ENCODE peak calls at places on chromosome 6, in eight cellular contexts. X, N, M, I, D, B, Q and G are unnamed samples.

GRCh38 chr6:34341481-34341971 is 50.9 kb downstream of the NUDT3 start:
- DNase-seq in X (no peak), N (no peak), M (no peak), I (peak; percentile 64), D (no peak), B (no peak), Q (no peak), G (peak; percentile 16)

GRCh38 chr6:32855467-32856174 is 1.6 kb downstream of the PSMB9 start:
- DNase-seq in X (no peak), N (no peak), M (no peak), I (no peak), D (no peak), B (no peak), Q (no peak), G (no peak)

GRCh38 chr6:33583591-33584155 is 3.6 kb upstream of the BAK1 start:
- DNase-seq in X (no peak), N (peak; percentile 77), M (peak; percentile 65), I (no peak), D (no peak), B (no peak), Q (no peak), G (no peak)

GRCh38 chr6:7673063-7673536 is 52.8 kb upstream of the BMP6 start:
- DNase-seq in X (no peak), N (peak; percentile 75), M (peak; percentile 79), I (no peak), D (peak; percentile 43), B (peak; percentile 73), Q (no peak), G (peak; percentile 79)

GRCh38 chr6:11434565-11435326 is 102.8 kb upstream of the TMEM170B start:
- DNase-seq in X (no peak), N (no peak), M (peak; percentile 22), I (no peak), D (no peak), B (peak; percentile 46), Q (no peak), G (no peak)

GRCh38 chr6:41578714-41579610 is 32.8 kb downstream of the FOXP4 start:
- DNase-seq in X (no peak), N (peak; percentile 81), M (peak; percentile 54), I (no peak), D (no peak), B (peak; percentile 45), Q (no peak), G (no peak)

GRCh38 chr6:43846556-43846955 is 76.5 kb downstream of the VEGFA start:
- DNase-seq in X (no peak), N (no peak), M (no peak), I (no peak), D (no peak), B (no peak), Q (no peak), G (no peak)

GRCh38 chr6:170058878-170059485 is 231.9 kb downstream of the DLL1 start:
- DNase-seq in X (no peak), N (no peak), M (no peak), I (no peak), D (peak; percentile 1), B (no peak), Q (no peak), G (no peak)

GRCh38 chr6:22145823-22146379 is 150.9 kb downstream of the PRL start:
- DNase-seq in X (no peak), N (peak; percentile 24), M (peak; percentile 56), I (peak; percentile 88), D (peak; percentile 37), B (peak; percentile 43), Q (peak; percentile 95), G (peak; percentile 41)

GRCh38 chr6:116238083-116238482 is 15.8 kb downstream of the TSPYL4 start:
- DNase-seq in X (no peak), N (no peak), M (no peak), I (no peak), D (no peak), B (no peak), Q (no peak), G (no peak)

GRCh38 chr6:132661906-132662305 is 2.9 kb upstream of the TAAR1 start:
- DNase-seq in X (no peak), N (no peak), M (no peak), I (no peak), D (no peak), B (no peak), Q (no peak), G (no peak)

GRCh38 chr6:3540980-3541379 is 84.1 kb upstream of the SLC22A23 start:
- DNase-seq in X (no peak), N (no peak), M (no peak), I (no peak), D (no peak), B (no peak), Q (no peak), G (no peak)

GRCh38 chr6:154292066-154292465 is 64.5 kb downstream of the IPCEF1 start:
- DNase-seq in X (no peak), N (no peak), M (no peak), I (no peak), D (no peak), B (no peak), Q (no peak), G (no peak)

GRCh38 chr6:92682999-92683398 is 736.4 kb downstream of the EPHA7 start:
- DNase-seq in X (no peak), N (no peak), M (no peak), I (no peak), D (no peak), B (no peak), Q (no peak), G (no peak)

GRCh38 chr6:37897321-37897720 is 77.8 kb downstream of the ZFAND3 start:
- DNase-seq in X (no peak), N (no peak), M (no peak), I (no peak), D (no peak), B (no peak), Q (no peak), G (no peak)